ENCODE peak calls at places on chromosome 9, in nine cellular contexts. C is ovary, K is GM23338, B is neural progenitor cell, J is AG10803, F is H1, D is AG09309, N is AG04450, X is PC-3. H is an unnamed sample.

GRCh38 chr9:94950733-94951590 is 224.5 kb downstream of the AOPEP start:
- DNase-seq in B (no peak), K (no peak), C (no peak), D (no peak), N (no peak), X (no peak), F (no peak), J (peak), H (no peak)

GRCh38 chr9:115715656-115716055 is 437.9 kb upstream of the PAPPA start:
- DNase-seq in F (no peak), K (no peak), N (no peak), B (no peak), J (peak), C (no peak), D (no peak), X (no peak), H (no peak)

GRCh38 chr9:76603448-76603895 is 144.5 kb downstream of the GCNT1 start:
- DNase-seq in C (no peak), X (no peak), D (no peak), N (no peak), J (peak), K (no peak), B (no peak), F (no peak), H (no peak)

GRCh38 chr9:81656004-81656403 is 33.3 kb downstream of the TLE1 start:
- DNase-seq in B (no peak), C (no peak), J (no peak), X (no peak), N (no peak), K (no peak), D (no peak), F (no peak), H (no peak)

GRCh38 chr9:89522261-89522978 is 24.5 kb upstream of the SEMA4D start:
- DNase-seq in K (no peak), F (no peak), C (no peak), D (no peak), N (no peak), X (peak), J (no peak), B (no peak), H (no peak)

GRCh38 chr9:136578915-136579637 is 33.2 kb upstream of the NOTCH1 start:
- DNase-seq in B (no peak), J (no peak), K (no peak), X (peak), F (no peak), N (no peak), C (no peak), D (no peak), H (peak)

GRCh38 chr9:135552698-135553161 is 6.8 kb downstream of the OBP2A start:
- DNase-seq in X (no peak), D (no peak), C (no peak), B (no peak), J (no peak), F (no peak), N (no peak), K (peak), H (no peak)

GRCh38 chr9:120894404-120895226 is 17.6 kb upstream of the PHF19 start:
- DNase-seq in J (no peak), F (no peak), C (peak), K (peak), N (no peak), B (peak), X (no peak), D (no peak), H (peak)

GRCh38 chr9:114551750-114552685 is 35.6 kb upstream of the ATP6V1G1 start:
- DNase-seq in F (peak), C (peak), K (no peak), D (peak), J (peak), X (peak), N (peak), B (no peak), H (no peak)

GRCh38 chr9:76298497-76299144 is 95.6 kb downstream of the RFK start:
- DNase-seq in K (peak), X (no peak), J (peak), N (no peak), F (no peak), B (peak), D (no peak), C (no peak), H (no peak)

GRCh38 chr9:129490583-129491485 is 130.1 kb downstream of the C9orf50 start:
- DNase-seq in C (peak), B (no peak), N (no peak), J (no peak), K (no peak), F (no peak), D (no peak), X (no peak), H (peak)

GRCh38 chr9:112351184-112351583 is 17.8 kb upstream of the PTBP3 start:
- DNase-seq in B (no peak), K (no peak), N (no peak), D (no peak), C (no peak), F (no peak), X (no peak), J (no peak), H (no peak)

GRCh38 chr9:93902051-93902779 is 52.9 kb downstream of the BARX1 start:
- DNase-seq in X (no peak), J (no peak), K (no peak), C (peak), D (no peak), B (no peak), F (no peak), N (no peak), H (no peak)

GRCh38 chr9:18776836-18777820 is 255.9 kb downstream of the SAXO1 start:
- DNase-seq in B (no peak), J (no peak), X (no peak), K (no peak), C (no peak), F (no peak), N (no peak), D (no peak), H (no peak)

GRCh38 chr9:80790764-80791163 is 898.6 kb downstream of the TLE1 start:
- DNase-seq in X (no peak), B (no peak), F (no peak), D (no peak), K (no peak), C (no peak), J (no peak), N (no peak), H (no peak)

GRCh38 chr9:35070823-35071813 is 1.3 kb downstream of the VCP start:
- DNase-seq in F (no peak), K (no peak), N (no peak), J (peak), X (peak), C (no peak), B (peak), D (no peak), H (no peak)

GRCh38 chr9:77800924-77801551 is 152.9 kb upstream of the GNA14 start:
- DNase-seq in X (no peak), N (no peak), C (no peak), F (no peak), D (no peak), J (no peak), B (no peak), K (no peak), H (no peak)

GRCh38 chr9:110278080-110278707 is 21.9 kb upstream of the TXN start:
- DNase-seq in J (no peak), D (no peak), K (no peak), B (no peak), F (no peak), N (no peak), X (peak), C (no peak), H (no peak)

GRCh38 chr9:88530051-88530450 is 4.9 kb upstream of the NXNL2 start:
- DNase-seq in X (peak), D (no peak), N (no peak), C (no peak), J (peak), F (no peak), B (no peak), K (no peak), H (no peak)

GRCh38 chr9:8895498-8896224 is 1096.1 kb upstream of the DMAC1 start:
- DNase-seq in J (no peak), X (no peak), D (peak), F (no peak), K (peak), B (peak), N (no peak), C (no peak), H (no peak)

GRCh38 chr9:8857330-8858249 is 1058.0 kb upstream of the DMAC1 start:
- DNase-seq in J (peak), X (no peak), F (peak), C (peak), D (no peak), N (no peak), K (peak), B (peak), H (peak)

GRCh38 chr9:121654497-121655140 is 3.2 kb downstream of the DAB2IP start:
- DNase-seq in X (no peak), K (no peak), C (no peak), F (no peak), J (no peak), N (no peak), B (no peak), D (no peak), H (no peak)

GRCh38 chr9:129403743-129404620 is 216.9 kb downstream of the C9orf50 start:
- DNase-seq in B (no peak), J (no peak), X (no peak), K (no peak), D (no peak), C (no peak), N (no peak), F (no peak), H (no peak)

GRCh38 chr9:130997925-130998595 is 10.9 kb upstream of the LAMC3 start:
- DNase-seq in K (peak), F (peak), J (peak), X (peak), C (no peak), B (peak), D (no peak), N (peak), H (peak)

GRCh38 chr9:125428515-125429467 is 167.2 kb downstream of the GAPVD1 start:
- DNase-seq in N (no peak), K (no peak), B (no peak), F (no peak), J (peak), X (no peak), D (no peak), C (no peak), H (no peak)

GRCh38 chr9:93292664-93293328 is 108.9 kb downstream of the WNK2 start:
- DNase-seq in K (no peak), B (no peak), X (no peak), J (no peak), C (no peak), D (no peak), F (no peak), N (no peak), H (no peak)

GRCh38 chr9:128689293-128689770 is 310 bp downstream of the SET start:
- DNase-seq in X (no peak), B (no peak), F (no peak), J (no peak), D (no peak), N (no peak), C (peak), K (no peak), H (peak)

GRCh38 chr9:95383198-95383673 is 65.7 kb upstream of the FANCC start:
- DNase-seq in C (no peak), N (peak), B (no peak), K (no peak), F (no peak), J (peak), D (peak), X (peak), H (no peak)

GRCh38 chr9:104868303-104868686 is 59.7 kb downstream of the ABCA1 start:
- DNase-seq in C (no peak), D (no peak), F (no peak), X (no peak), K (no peak), B (no peak), J (no peak), N (no peak), H (no peak)

GRCh38 chr9:72977670-72978069 is 24.8 kb upstream of the ALDH1A1 start:
- DNase-seq in C (no peak), F (no peak), B (no peak), K (no peak), D (no peak), N (no peak), X (no peak), J (no peak), H (no peak)

GRCh38 chr9:104463864-104464263 is 40.2 kb upstream of the OR13F1 start:
- DNase-seq in F (no peak), K (no peak), J (no peak), N (no peak), X (no peak), B (no peak), C (no peak), D (no peak), H (no peak)

GRCh38 chr9:77848897-77849296 is 182.7 kb downstream of the GNAQ start:
- DNase-seq in D (peak), X (peak), C (peak), N (peak), B (no peak), K (no peak), F (no peak), J (peak), H (peak)

GRCh38 chr9:115262477-115262876 is 144.5 kb upstream of the TNC start:
- DNase-seq in X (peak), K (no peak), F (no peak), J (peak), B (no peak), D (peak), N (peak), C (no peak), H (peak)

GRCh38 chr9:137085918-137086530 is 761 bp upstream of the MAN1B1 start:
- DNase-seq in J (peak), C (peak), F (no peak), N (no peak), D (no peak), B (peak), X (peak), K (peak), H (peak)

GRCh38 chr9:82903503-82903902 is 159.4 kb downstream of the RASEF start:
- DNase-seq in X (peak), K (peak), N (no peak), F (no peak), J (no peak), B (no peak), D (no peak), C (no peak), H (no peak)

GRCh38 chr9:120708526-120709224 is 5.6 kb downstream of the MEGF9 start:
- DNase-seq in D (peak), N (no peak), B (no peak), C (no peak), K (no peak), J (peak), F (no peak), X (peak), H (no peak)

DNA sequence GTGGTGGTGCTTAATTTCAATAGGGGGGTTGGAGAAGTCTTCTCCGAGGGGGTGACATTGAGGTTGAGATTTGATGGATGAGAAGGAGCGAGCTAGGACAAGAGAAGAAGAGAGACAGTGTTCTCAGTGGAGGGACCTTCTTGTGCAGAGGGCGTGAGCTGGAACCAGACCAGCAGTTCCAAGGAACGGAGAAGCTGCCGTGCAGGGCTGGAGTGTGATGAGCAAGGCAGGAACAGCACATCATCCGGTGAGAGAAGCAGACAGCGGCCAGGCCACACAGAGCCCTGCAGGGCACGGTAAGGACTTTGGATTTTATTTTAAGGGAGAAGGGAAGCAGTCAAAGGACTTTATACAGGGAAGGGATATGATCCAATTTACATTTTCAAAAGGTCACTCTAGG is 206.9 kb downstream of the MELK start:
- DNase-seq in B (no peak), D (no peak), F (no peak), C (no peak), J (no peak), K (no peak), N (no peak), X (no peak), H (no peak)
- H3K4me3 ChIP-seq in B (no peak), D (no peak), F (no peak), C (no peak), J (no peak), K (no peak), N (no peak), X (no peak), H (peak)

GRCh38 chr9:3482578-3482977 is 43.2 kb downstream of the RFX3 start:
- DNase-seq in D (no peak), B (no peak), N (no peak), K (no peak), J (no peak), X (no peak), C (no peak), F (no peak), H (no peak)
- H3K4me3 ChIP-seq in D (no peak), B (no peak), N (no peak), K (no peak), J (no peak), X (no peak), C (no peak), F (no peak), H (no peak)

DNA sequence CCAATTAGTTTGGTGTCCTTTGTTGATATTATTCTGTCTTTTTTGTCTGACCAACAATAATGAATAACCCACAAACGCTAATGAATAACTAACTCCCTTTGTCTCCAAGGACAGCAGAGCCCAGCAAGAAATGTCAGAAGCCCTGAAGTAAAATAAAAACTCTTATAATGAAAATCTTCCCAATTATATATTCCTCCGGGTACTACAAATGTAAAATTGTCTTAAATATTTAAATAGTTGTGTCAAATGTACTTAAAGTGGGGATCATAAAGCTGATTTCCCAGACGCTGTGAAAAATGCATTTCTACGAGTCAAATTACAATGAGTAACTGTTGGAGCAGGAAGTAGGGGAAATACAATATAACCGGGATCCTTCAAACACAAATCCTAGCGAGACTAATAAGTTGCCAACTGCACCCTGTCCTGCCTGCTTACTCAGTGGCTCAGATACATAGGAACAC is 22.3 kb downstream of the GLIS3 start:
- DNase-seq in D (no peak), K (peak), J (no peak), B (no peak), C (no peak), F (no peak), X (no peak), N (no peak), H (no peak)
- H3K4me3 ChIP-seq in D (no peak), K (no peak), J (no peak), B (peak), C (no peak), F (no peak), X (no peak), N (no peak), H (no peak)

DNA sequence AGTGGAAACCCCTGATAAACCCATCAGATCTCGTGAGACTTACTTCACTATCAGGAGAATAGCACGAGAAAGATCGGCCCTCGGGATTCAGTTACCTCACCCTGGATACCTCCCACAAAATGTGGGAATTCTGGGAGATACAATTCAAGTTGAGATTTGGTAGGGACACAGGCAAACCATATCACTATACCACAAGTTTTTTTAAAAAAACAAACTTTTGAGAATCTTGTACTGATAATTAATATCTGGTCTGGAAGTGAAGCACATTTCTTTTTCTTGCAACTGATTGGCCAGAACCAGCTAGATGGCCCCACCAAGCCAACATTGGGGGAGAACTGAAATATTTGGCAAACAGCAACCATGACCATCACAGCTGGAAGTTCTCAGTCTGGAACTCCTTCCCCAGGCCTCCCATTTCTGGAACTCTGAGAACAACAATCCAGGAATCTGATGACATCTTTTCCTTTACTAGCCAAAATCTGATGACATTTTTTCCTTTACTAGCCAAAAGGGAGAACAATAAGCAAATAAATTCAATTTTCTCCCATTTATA is 51.8 kb upstream of the CDKN2B start:
- DNase-seq in B (no peak), N (no peak), D (no peak), K (no peak), X (no peak), J (peak), C (no peak), F (no peak), H (no peak)
- H3K4me3 ChIP-seq in B (no peak), N (no peak), D (no peak), K (no peak), X (no peak), J (no peak), C (no peak), F (no peak), H (no peak)

H was measured in left ventricle myocardium inferior.